ENCODE peak calls at places on chromosomes 12 and 14, in seven cellular contexts. One of them, this sample, is unnamed.

GRCh38 chr14:68787235-68787727 is 5.6 kb downstream of the ZFP36L1 start:
- DNase-seq in GM12878: no peak
- DNase-seq in GM12892: no peak
- DNase-seq in SK-N-SH: no peak
- DNase-seq in K562: no peak
- DNase-seq in GM12891: no peak
- DNase-seq in HepG2: no peak
- DNase-seq in this sample: no peak

GRCh38 chr12:79413796-79414195 is 277.0 kb downstream of the PAWR start:
- DNase-seq in GM12891: no peak
- DNase-seq in GM12892: no peak
- DNase-seq in HepG2: no peak
- DNase-seq in SK-N-SH: no peak
- DNase-seq in GM12878: no peak
- DNase-seq in K562: no peak
- DNase-seq in this sample: no peak

GRCh38 chr12:100901266-100901665 is 106.7 kb downstream of the ANO4 start:
- DNase-seq in K562: no peak
- DNase-seq in GM12891: no peak
- DNase-seq in GM12878: no peak
- DNase-seq in HepG2: no peak
- DNase-seq in SK-N-SH: no peak
- DNase-seq in GM12892: no peak
- DNase-seq in this sample: no peak

GRCh38 chr14:65333926-65334687 is 78.4 kb upstream of the FUT8 start:
- DNase-seq in GM12878: no peak
- DNase-seq in GM12891: no peak
- DNase-seq in SK-N-SH: no peak
- DNase-seq in HepG2: no peak
- DNase-seq in K562: no peak
- DNase-seq in GM12892: no peak
- DNase-seq in this sample: no peak

GRCh38 chr12:69501154-69501895 is 31.1 kb downstream of the FRS2 start:
- DNase-seq in K562: no peak
- DNase-seq in GM12892: no peak
- DNase-seq in SK-N-SH: no peak
- DNase-seq in GM12891: no peak
- DNase-seq in HepG2: no peak
- DNase-seq in GM12878: no peak
- DNase-seq in this sample: no peak

GRCh38 chr14:95274283-95274682 is 45.4 kb downstream of the CLMN start:
- DNase-seq in GM12892: no peak
- DNase-seq in GM12891: no peak
- DNase-seq in HepG2: no peak
- DNase-seq in SK-N-SH: no peak
- DNase-seq in K562: no peak
- DNase-seq in GM12878: no peak
- DNase-seq in this sample: no peak

GRCh38 chr14:90193925-90194324 is 62.4 kb upstream of the PSMC1 start:
- DNase-seq in K562: peak; percentile 20
- DNase-seq in GM12892: no peak
- DNase-seq in GM12878: no peak
- DNase-seq in GM12891: no peak
- DNase-seq in HepG2: peak; percentile 4
- DNase-seq in SK-N-SH: peak; percentile 26
- DNase-seq in this sample: no peak

GRCh38 chr12:27620121-27620520 is 76.1 kb upstream of the REP15 start:
- DNase-seq in K562: no peak
- DNase-seq in GM12892: no peak
- DNase-seq in GM12891: no peak
- DNase-seq in GM12878: no peak
- DNase-seq in SK-N-SH: no peak
- DNase-seq in HepG2: no peak
- DNase-seq in this sample: no peak

GRCh38 chr14:23183076-23183475 is 384 bp downstream of the SLC7A8 start:
- DNase-seq in GM12878: no peak
- DNase-seq in SK-N-SH: no peak
- DNase-seq in GM12892: no peak
- DNase-seq in GM12891: no peak
- DNase-seq in K562: no peak
- DNase-seq in HepG2: no peak
- DNase-seq in this sample: no peak

GRCh38 chr12:38761636-38762342 is 143.6 kb downstream of the CPNE8 start:
- DNase-seq in SK-N-SH: no peak
- DNase-seq in GM12891: no peak
- DNase-seq in GM12892: no peak
- DNase-seq in K562: no peak
- DNase-seq in GM12878: no peak
- DNase-seq in HepG2: no peak
- DNase-seq in this sample: no peak

GRCh38 chr14:61344437-61345143 is 23.2 kb downstream of the PRKCH start:
- DNase-seq in GM12892: no peak
- DNase-seq in K562: no peak
- DNase-seq in SK-N-SH: no peak
- DNase-seq in GM12891: no peak
- DNase-seq in HepG2: no peak
- DNase-seq in GM12878: no peak
- DNase-seq in this sample: no peak

GRCh38 chr14:53411110-53411509 is 258.0 kb upstream of the DDHD1 start:
- DNase-seq in K562: no peak
- DNase-seq in GM12891: no peak
- DNase-seq in HepG2: no peak
- DNase-seq in SK-N-SH: no peak
- DNase-seq in GM12892: no peak
- DNase-seq in GM12878: no peak
- DNase-seq in this sample: no peak
- TF ChIP-seq TAF1 in K562: no peak
- TF ChIP-seq TAF1 in GM12891: no peak
- TF ChIP-seq TAF1 in HepG2: no peak
- TF ChIP-seq TAF1 in SK-N-SH: no peak
- TF ChIP-seq TAF1 in GM12892: no peak
- TF ChIP-seq TAF1 in GM12878: no peak
- TF ChIP-seq TAF1 in this sample: no peak

GRCh38 chr12:104370989-104371870 is 67.7 kb downstream of the EID3 start:
- DNase-seq in GM12892: no peak
- DNase-seq in K562: no peak
- DNase-seq in GM12878: no peak
- DNase-seq in SK-N-SH: no peak
- DNase-seq in GM12891: no peak
- DNase-seq in HepG2: no peak
- DNase-seq in this sample: peak; percentile 54
- TF ChIP-seq TAF1 in GM12892: no peak
- TF ChIP-seq TAF1 in K562: no peak
- TF ChIP-seq TAF1 in GM12878: no peak
- TF ChIP-seq TAF1 in SK-N-SH: no peak
- TF ChIP-seq TAF1 in GM12891: no peak
- TF ChIP-seq TAF1 in HepG2: no peak
- TF ChIP-seq TAF1 in this sample: no peak

DNA sequence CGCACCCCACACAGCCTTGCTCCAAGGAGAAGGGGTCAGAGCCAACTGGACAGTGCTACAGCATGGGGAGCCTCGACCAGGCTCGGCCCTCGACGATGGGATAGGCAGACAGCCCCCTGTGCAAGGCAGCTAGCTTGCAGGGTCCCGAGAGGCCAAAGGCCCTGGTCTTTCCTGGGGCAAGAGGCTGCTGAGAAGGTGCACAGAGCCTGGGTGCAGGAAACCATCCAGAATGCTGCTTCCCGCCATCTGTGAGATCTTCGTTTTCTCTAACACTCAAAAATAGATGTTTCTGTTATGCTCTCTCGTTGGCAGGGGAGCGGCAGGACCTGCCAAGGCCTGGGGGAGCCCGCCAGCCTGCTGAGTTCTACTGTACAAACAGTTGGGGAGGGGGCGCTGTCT is 168.0 kb upstream of the RTL1 start:
- DNase-seq in GM12878: no peak
- DNase-seq in GM12891: no peak
- DNase-seq in HepG2: no peak
- DNase-seq in GM12892: no peak
- DNase-seq in K562: no peak
- DNase-seq in SK-N-SH: peak; percentile 33
- DNase-seq in this sample: peak; percentile 43
- TF ChIP-seq TAF1 in GM12878: no peak
- TF ChIP-seq TAF1 in GM12891: no peak
- TF ChIP-seq TAF1 in HepG2: no peak
- TF ChIP-seq TAF1 in GM12892: no peak
- TF ChIP-seq TAF1 in K562: no peak
- TF ChIP-seq TAF1 in SK-N-SH: no peak
- TF ChIP-seq TAF1 in this sample: no peak

GRCh38 chr12:99455350-99456037 is 192.1 kb upstream of the GARIN6 start:
- DNase-seq in HepG2: no peak
- DNase-seq in GM12891: no peak
- DNase-seq in GM12892: no peak
- DNase-seq in GM12878: no peak
- DNase-seq in K562: no peak
- DNase-seq in SK-N-SH: no peak
- DNase-seq in this sample: no peak
- TF ChIP-seq TAF1 in HepG2: no peak
- TF ChIP-seq TAF1 in GM12891: no peak
- TF ChIP-seq TAF1 in GM12892: no peak
- TF ChIP-seq TAF1 in GM12878: no peak
- TF ChIP-seq TAF1 in K562: no peak
- TF ChIP-seq TAF1 in SK-N-SH: no peak
- TF ChIP-seq TAF1 in this sample: no peak

GRCh38 chr12:124009781-124010180 is 36.8 kb downstream of the ZNF664 start:
- DNase-seq in GM12892: no peak
- DNase-seq in GM12891: no peak
- DNase-seq in GM12878: no peak
- DNase-seq in K562: no peak
- DNase-seq in SK-N-SH: no peak
- DNase-seq in HepG2: no peak
- DNase-seq in this sample: no peak

GRCh38 chr12:124006582-124007170 is 33.7 kb downstream of the ZNF664 start:
- DNase-seq in SK-N-SH: no peak
- DNase-seq in GM12878: no peak
- DNase-seq in K562: peak; percentile 60
- DNase-seq in GM12892: peak; percentile 34
- DNase-seq in HepG2: no peak
- DNase-seq in GM12891: no peak
- DNase-seq in this sample: no peak

GRCh38 chr12:124007356-124007755 is 34.3 kb downstream of the ZNF664 start:
- DNase-seq in GM12878: no peak
- DNase-seq in GM12892: no peak
- DNase-seq in SK-N-SH: no peak
- DNase-seq in GM12891: no peak
- DNase-seq in K562: no peak
- DNase-seq in HepG2: no peak
- DNase-seq in this sample: no peak

GRCh38 chr12:124008629-124009028 is 35.6 kb downstream of the ZNF664 start:
- DNase-seq in SK-N-SH: no peak
- DNase-seq in K562: no peak
- DNase-seq in GM12892: no peak
- DNase-seq in GM12891: no peak
- DNase-seq in GM12878: no peak
- DNase-seq in HepG2: no peak
- DNase-seq in this sample: no peak

GRCh38 chr12:124007810-124008570 is 35.0 kb downstream of the ZNF664 start:
- DNase-seq in HepG2: no peak
- DNase-seq in K562: no peak
- DNase-seq in SK-N-SH: no peak
- DNase-seq in GM12878: no peak
- DNase-seq in GM12891: no peak
- DNase-seq in GM12892: no peak
- DNase-seq in this sample: no peak
- TF ChIP-seq TAF1 in HepG2: no peak
- TF ChIP-seq TAF1 in K562: no peak
- TF ChIP-seq TAF1 in SK-N-SH: no peak
- TF ChIP-seq TAF1 in GM12878: no peak
- TF ChIP-seq TAF1 in GM12891: no peak
- TF ChIP-seq TAF1 in GM12892: no peak
- TF ChIP-seq TAF1 in this sample: no peak

GRCh38 chr12:31362115-31362758 is 36.3 kb upstream of the SINHCAF start:
- DNase-seq in GM12891: peak; percentile 30
- DNase-seq in SK-N-SH: no peak
- DNase-seq in K562: peak; percentile 29
- DNase-seq in HepG2: peak; percentile 66
- DNase-seq in GM12892: peak; percentile 25
- DNase-seq in GM12878: no peak
- DNase-seq in this sample: no peak
- TF ChIP-seq TAF1 in GM12891: no peak
- TF ChIP-seq TAF1 in SK-N-SH: no peak
- TF ChIP-seq TAF1 in K562: no peak
- TF ChIP-seq TAF1 in HepG2: peak; percentile 57
- TF ChIP-seq TAF1 in GM12892: no peak
- TF ChIP-seq TAF1 in GM12878: no peak
- TF ChIP-seq TAF1 in this sample: no peak

DNA sequence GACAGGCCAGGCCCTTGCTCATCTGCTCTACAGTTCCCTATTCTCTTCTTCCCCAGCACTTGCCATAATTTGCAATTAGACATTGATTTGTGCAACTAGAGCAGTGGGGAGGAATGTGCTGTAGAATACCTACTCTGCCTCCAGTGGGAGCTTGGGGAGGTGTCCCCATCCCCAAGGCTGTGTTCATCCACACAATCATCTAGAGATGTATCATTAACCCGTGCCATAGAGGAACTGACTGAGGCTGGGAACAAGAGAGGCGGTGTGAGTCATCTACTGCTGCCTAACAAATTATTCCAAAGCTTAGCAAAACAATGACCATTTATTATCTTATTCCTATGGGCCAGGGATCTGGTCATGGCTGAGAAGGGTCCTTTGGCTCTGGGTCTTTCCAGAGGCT is 5.1 kb upstream of the OTUB2 start:
- DNase-seq in SK-N-SH: no peak
- DNase-seq in GM12892: no peak
- DNase-seq in K562: no peak
- DNase-seq in HepG2: peak; percentile 55
- DNase-seq in GM12878: no peak
- DNase-seq in GM12891: no peak
- DNase-seq in this sample: no peak
- TF ChIP-seq TAF1 in SK-N-SH: no peak
- TF ChIP-seq TAF1 in GM12892: no peak
- TF ChIP-seq TAF1 in K562: no peak
- TF ChIP-seq TAF1 in HepG2: no peak
- TF ChIP-seq TAF1 in GM12878: no peak
- TF ChIP-seq TAF1 in GM12891: no peak
- TF ChIP-seq TAF1 in this sample: no peak

DNA sequence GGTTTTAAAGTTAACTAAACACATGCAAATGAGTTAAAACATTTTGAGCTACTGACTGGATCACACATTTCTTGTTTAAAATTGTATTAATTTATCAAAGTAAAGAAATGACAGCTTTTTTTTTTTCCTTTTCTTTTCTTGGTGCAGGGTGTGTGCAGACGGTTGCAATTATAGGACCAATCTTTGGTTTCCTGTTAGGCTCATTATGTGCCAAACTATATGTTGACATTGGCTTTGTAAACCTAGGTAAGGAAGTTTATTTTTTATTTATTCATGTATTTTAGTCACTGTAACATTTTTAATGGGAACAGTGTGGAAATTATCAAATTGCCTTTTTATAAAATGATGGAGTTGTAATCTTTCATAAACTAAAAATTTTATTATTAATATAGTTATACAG is 21.9 kb downstream of the SLCO1C1 start:
- DNase-seq in GM12891: no peak
- DNase-seq in GM12892: no peak
- DNase-seq in GM12878: no peak
- DNase-seq in HepG2: no peak
- DNase-seq in K562: no peak
- DNase-seq in SK-N-SH: no peak
- DNase-seq in this sample: no peak
- TF ChIP-seq TAF1 in GM12891: no peak
- TF ChIP-seq TAF1 in GM12892: no peak
- TF ChIP-seq TAF1 in GM12878: no peak
- TF ChIP-seq TAF1 in HepG2: no peak
- TF ChIP-seq TAF1 in K562: no peak
- TF ChIP-seq TAF1 in SK-N-SH: no peak
- TF ChIP-seq TAF1 in this sample: no peak

This sample was measured in H1.